ENCODE peak calls at places on chromosomes 4 and X, in seven cellular contexts. T is heart right ventricle, I is left cardiac atrium, P is HAP-1, L is SW 1271, U is C1 segment of cervical spinal cord, C is brain microvascular endothelial cell. V is an unnamed sample.
A peak's percentile ranks its signal among the peaks of the same experiment; 100 is the strongest.

GRCh38 chr4:176539091-176539784 is 219.5 kb downstream of the SPCS3 start:
- DNase-seq in T (no peak), U (no peak), P (peak; percentile 18), C (no peak), L (no peak), I (no peak), V (no peak)

GRCh38 chrX:106726485-106727437 is at the start of gene RNF128:
- DNase-seq in I (no peak), U (no peak), C (peak; percentile 11), L (no peak), P (no peak), T (peak; percentile 3), V (no peak)

GRCh38 chr4:152515678-152516077 is 20.2 kb downstream of the FBXW7 start:
- DNase-seq in I (no peak), T (no peak), L (no peak), C (peak; percentile 40), U (no peak), P (no peak), V (no peak)

GRCh38 chr4:120225527-120225926 is 158.9 kb upstream of the MAD2L1 start:
- DNase-seq in C (no peak), T (no peak), I (no peak), U (no peak), P (no peak), L (no peak), V (no peak)

GRCh38 chr4:10808591-10808990 is 124.0 kb upstream of the CLNK start:
- DNase-seq in U (peak; percentile 74), C (peak; percentile 36), T (peak; percentile 72), L (no peak), P (no peak), I (peak; percentile 29), V (peak; percentile 96)

GRCh38 chrX:30637874-30638793 is 15.1 kb upstream of the GK start:
- DNase-seq in I (no peak), U (no peak), P (no peak), C (no peak), L (no peak), T (no peak), V (no peak)

GRCh38 chr4:127985989-127986388 is 20.8 kb downstream of the ABHD18 start:
- DNase-seq in L (peak; percentile 2), I (no peak), P (no peak), C (no peak), U (no peak), T (no peak), V (no peak)

GRCh38 chr4:114563536-114564315 is 34.9 kb upstream of the UGT8 start:
- DNase-seq in P (no peak), I (no peak), U (no peak), C (peak; percentile 17), L (peak; percentile 39), T (no peak), V (no peak)

GRCh38 chr4:13881880-13882279 is 254.4 kb upstream of the BOD1L1 start:
- DNase-seq in C (no peak), P (no peak), L (peak; percentile 6), I (no peak), U (no peak), T (no peak), V (no peak)

GRCh38 chr4:76219299-76220055 is 5.9 kb upstream of the SCARB2 start:
- DNase-seq in U (no peak), C (peak; percentile 14), P (no peak), I (no peak), T (no peak), L (no peak), V (no peak)